ENCODE peak calls at places on chromosome 21, in ten cellular contexts. B is A549, W is endothelial cell of umbilical vein, S is pancreas, A is hepatocyte, H is fibroblast of lung, R is K562, C is tibial nerve, V is left lung, M is left ventricle myocardium inferior. I is an unnamed sample.

GRCh38 chr21:15966216-15966615 is 236.4 kb downstream of the USP25 start:
- DNase-seq in B (no peak), W (no peak), S (no peak), A (no peak), H (no peak), R (no peak), C (no peak), V (no peak), M (no peak), I (no peak)

GRCh38 chr21:46394819-46395152 is 63.9 kb upstream of the DIP2A start:
- DNase-seq in B (no peak), W (no peak), S (no peak), A (no peak), H (no peak), R (no peak), C (no peak), V (peak), M (no peak), I (no peak)

GRCh38 chr21:21807598-21807903 is 809.3 kb downstream of the NCAM2 start:
- DNase-seq in B (no peak), W (no peak), S (no peak), A (no peak), H (no peak), R (no peak), C (no peak), V (no peak), M (no peak), I (no peak)

GRCh38 chr21:46294647-46295176 is 8.6 kb downstream of the YBEY start:
- DNase-seq in B (no peak), W (no peak), S (no peak), A (no peak), H (peak), R (peak), C (no peak), V (no peak), M (peak), I (no peak)

GRCh38 chr21:33127154-33127893 is 57.4 kb downstream of the OLIG1 start:
- DNase-seq in B (peak), W (peak), S (peak), A (peak), H (peak), R (peak), C (peak), V (peak), M (peak), I (peak)

GRCh38 chr21:15079276-15079675 is 14.5 kb upstream of the NRIP1 start:
- DNase-seq in B (no peak), W (no peak), S (no peak), A (no peak), H (no peak), R (no peak), C (no peak), V (no peak), M (no peak), I (no peak)

GRCh38 chr21:26686278-26686677 is 113.2 kb upstream of the CYYR1 start:
- DNase-seq in B (peak), W (peak), S (no peak), A (no peak), H (peak), R (no peak), C (no peak), V (no peak), M (no peak), I (no peak)

GRCh38 chr21:29175408-29176147 is 45.1 kb downstream of the MAP3K7CL start:
- DNase-seq in B (peak), W (peak), S (no peak), A (peak), H (peak), R (no peak), C (no peak), V (no peak), M (no peak), I (no peak)

GRCh38 chr21:39727401-39728120 is 17.4 kb upstream of the IGSF5 start:
- DNase-seq in B (no peak), W (no peak), S (no peak), A (no peak), H (no peak), R (no peak), C (no peak), V (no peak), M (no peak), I (no peak)
- H3K4me3 ChIP-seq in B (no peak), W (no peak), S (no peak), A (no peak), H (no peak), R (no peak), C (no peak), V (no peak), M (no peak), I (no peak)

GRCh38 chr21:31894441-31894840 is 21.6 kb downstream of the HUNK start:
- DNase-seq in B (no peak), W (no peak), S (no peak), A (no peak), H (no peak), R (no peak), C (no peak), V (no peak), M (no peak), I (no peak)

GRCh38 chr21:31892686-31893085 is 19.9 kb downstream of the HUNK start:
- DNase-seq in B (no peak), W (no peak), S (no peak), A (no peak), H (no peak), R (no peak), C (no peak), V (no peak), M (no peak), I (no peak)

GRCh38 chr21:31897311-31897710 is 24.5 kb downstream of the HUNK start:
- DNase-seq in B (no peak), W (no peak), S (no peak), A (no peak), H (no peak), R (no peak), C (no peak), V (no peak), M (no peak), I (no peak)

GRCh38 chr21:31895069-31895851 is 22.4 kb downstream of the HUNK start:
- DNase-seq in B (no peak), W (no peak), S (no peak), A (no peak), H (no peak), R (no peak), C (no peak), V (no peak), M (no peak), I (no peak)

DNA sequence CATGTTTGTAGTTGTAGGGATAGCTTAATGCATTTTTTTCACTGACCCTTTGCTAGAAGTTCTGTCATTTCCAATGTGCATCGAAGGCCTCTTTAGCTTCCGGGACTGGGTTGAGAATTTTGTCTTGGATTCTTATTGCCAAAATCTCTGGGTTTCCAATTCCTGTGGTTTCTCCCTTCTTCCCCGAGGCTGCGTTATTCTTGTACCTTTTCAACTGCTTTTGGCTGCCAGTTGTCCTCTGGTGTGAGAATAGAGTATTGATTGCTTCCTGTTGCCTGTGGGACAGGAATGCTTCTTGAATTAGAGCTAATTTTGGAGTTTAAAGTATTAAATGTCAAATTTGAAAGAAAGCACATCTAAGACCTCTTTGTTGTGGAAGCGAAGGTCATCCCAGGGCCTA is 21.0 kb downstream of the HUNK start:
- DNase-seq in B (no peak), W (no peak), S (no peak), A (no peak), H (no peak), R (no peak), C (no peak), V (no peak), M (no peak), I (no peak)
- H3K27ac ChIP-seq in B (no peak), W (no peak), S (peak), A (no peak), H (no peak), R (no peak), C (no peak), V (no peak), M (no peak), I (no peak)

GRCh38 chr21:42112223-42112622 is 41.1 kb downstream of the UMODL1 start:
- DNase-seq in B (no peak), W (no peak), S (no peak), A (no peak), H (no peak), R (no peak), C (no peak), V (no peak), M (no peak), I (no peak)
- TF ChIP-seq CTCF in B (no peak), W (no peak), S (no peak), A (no peak), H (no peak), R (no peak), C (no peak), V (no peak), M (no peak), I (no peak)

GRCh38 chr21:43772368-43772870 is 3.7 kb downstream of the CSTB start:
- DNase-seq in B (no peak), W (no peak), S (no peak), A (no peak), H (no peak), R (no peak), C (no peak), V (no peak), M (no peak), I (no peak)

GRCh38 chr21:43771698-43772367 is 4.3 kb downstream of the CSTB start:
- DNase-seq in B (no peak), W (peak), S (no peak), A (no peak), H (no peak), R (no peak), C (no peak), V (no peak), M (no peak), I (no peak)

GRCh38 chr21:43775795-43776430 is at the start of gene CSTB:
- DNase-seq in B (peak), W (peak), S (peak), A (peak), H (peak), R (peak), C (peak), V (peak), M (peak), I (peak)

GRCh38 chr21:43775190-43775589 is 918 bp downstream of the CSTB start:
- DNase-seq in B (no peak), W (no peak), S (no peak), A (no peak), H (no peak), R (no peak), C (no peak), V (no peak), M (no peak), I (no peak)

GRCh38 chr21:43774163-43774562 is 1.9 kb downstream of the CSTB start:
- DNase-seq in B (no peak), W (no peak), S (no peak), A (no peak), H (no peak), R (no peak), C (no peak), V (no peak), M (no peak), I (no peak)
- H3K4me3 ChIP-seq in B (no peak), W (no peak), S (no peak), A (no peak), H (no peak), R (no peak), C (no peak), V (peak), M (peak), I (no peak)

DNA sequence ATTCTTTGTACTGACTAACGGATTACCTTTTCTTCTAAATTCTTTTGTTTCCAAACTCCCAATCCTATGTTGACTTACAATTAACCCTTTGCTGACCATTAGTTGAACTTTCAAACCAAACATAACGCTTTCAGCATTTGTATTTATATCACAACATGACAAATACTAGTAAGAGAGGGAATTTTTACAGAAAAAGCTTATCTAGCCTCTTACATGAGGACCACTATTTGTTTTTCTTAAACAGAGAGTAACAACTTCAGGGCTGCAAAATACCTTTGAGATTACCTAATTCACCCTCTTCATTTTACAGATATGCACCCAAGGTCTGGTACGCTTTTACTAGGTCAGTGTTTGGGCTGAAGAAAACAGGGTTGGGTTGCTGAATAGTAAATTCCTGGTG is 45.0 kb upstream of the CXADR start:
- DNase-seq in B (no peak), W (no peak), S (no peak), A (no peak), H (no peak), R (no peak), C (no peak), V (no peak), M (no peak), I (no peak)
- H3K27ac ChIP-seq in B (peak), W (no peak), S (peak), A (peak), H (no peak), R (no peak), C (no peak), V (peak), M (peak), I (no peak)

DNA sequence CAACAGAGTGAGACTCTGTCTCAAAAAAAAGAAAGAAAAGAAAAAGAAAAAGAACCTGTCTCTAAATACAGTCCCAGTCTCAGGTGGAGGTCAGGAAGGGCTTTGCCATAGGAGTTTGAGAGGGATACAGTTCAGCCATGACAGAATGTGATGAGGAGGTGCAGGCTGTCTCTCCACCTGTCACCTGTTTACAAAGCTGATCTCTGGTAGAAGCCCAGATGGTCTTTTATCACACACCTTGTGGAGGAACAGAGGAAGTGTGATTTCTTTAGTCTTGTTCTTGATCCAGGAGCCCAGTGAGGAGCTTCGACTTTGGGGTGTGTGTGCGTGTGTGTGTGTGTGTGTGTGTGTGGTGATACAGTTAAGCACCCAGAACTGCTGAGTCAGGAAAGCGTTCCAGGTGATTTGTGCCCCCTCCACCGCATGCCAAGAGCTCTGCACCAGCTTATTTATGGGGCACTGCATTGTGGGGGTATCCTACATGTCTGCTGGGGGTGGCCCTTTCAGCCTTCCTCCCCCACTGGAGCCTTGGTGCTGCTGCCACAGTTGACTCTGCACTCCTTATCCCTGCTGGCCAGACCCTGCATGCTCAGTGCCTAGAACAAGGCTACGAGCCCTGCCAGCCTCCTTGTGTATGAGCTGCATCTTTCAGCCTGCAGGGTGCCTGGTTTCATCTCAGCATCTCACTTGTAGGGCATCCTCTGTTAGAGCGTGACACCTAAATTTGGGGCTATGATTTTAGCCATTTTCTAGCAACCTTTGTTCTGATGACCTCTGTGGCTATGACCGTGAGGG is 19.3 kb downstream of the DOP1B start:
- DNase-seq in B (no peak), W (no peak), S (no peak), A (no peak), H (no peak), R (no peak), C (no peak), V (no peak), M (no peak), I (no peak)
- TF ChIP-seq CTCF in B (no peak), W (no peak), S (no peak), A (no peak), H (no peak), R (no peak), C (no peak), V (no peak), M (no peak), I (no peak)

I was measured in right atrium auricular region.